ENCODE peak calls at places on chromosome 16, in seven cellular contexts. X is neural progenitor cell, W is iPS DF 6.9, O is thoracic aorta, Y is cardiac muscle cell, M is colonic mucosa, A is mucosa of descending colon. T is an unnamed sample.
A peak's percentile ranks its signal among the peaks of the same experiment; 100 is the strongest.

GRCh38 chr16:75105306-75106061 is 11.1 kb downstream of the LDHD start:
- DNase-seq in X (no peak), W (no peak), O (no peak), Y (no peak), M (peak; percentile 55), A (no peak), T (no peak)

GRCh38 chr16:79436885-79437284 is 163.7 kb downstream of the MAF start:
- DNase-seq in X (no peak), W (no peak), O (no peak), Y (no peak), M (no peak), A (no peak), T (no peak)

GRCh38 chr16:89422527-89422904 is 67.8 kb downstream of the ANKRD11 start:
- DNase-seq in X (no peak), W (no peak), O (peak; percentile 51), Y (no peak), M (no peak), A (no peak), T (no peak)

GRCh38 chr16:85991425-85991824 is 92.5 kb downstream of the IRF8 start:
- DNase-seq in X (peak; percentile 22), W (no peak), O (no peak), Y (no peak), M (no peak), A (no peak), T (no peak)

GRCh38 chr16:19105891-19106624 is 7.7 kb upstream of the ITPRIPL2 start:
- DNase-seq in X (no peak), W (no peak), O (no peak), Y (no peak), M (no peak), A (no peak), T (no peak)

GRCh38 chr16:19601083-19601976 is 45.8 kb downstream of the VPS35L start:
- DNase-seq in X (peak; percentile 64), W (peak; percentile 9), O (no peak), Y (peak; percentile 43), M (peak; percentile 33), A (no peak), T (no peak)

GRCh38 chr16:55015181-55015913 is 84.7 kb downstream of the IRX5 start:
- DNase-seq in X (no peak), W (no peak), O (no peak), Y (no peak), M (no peak), A (no peak), T (no peak)

GRCh38 chr16:6570520-6570919 is 762.1 kb upstream of the RBFOX1 start:
- DNase-seq in X (no peak), W (no peak), O (no peak), Y (no peak), M (no peak), A (no peak), T (no peak)

GRCh38 chr16:51818342-51818944 is 667.4 kb upstream of the SALL1 start:
- DNase-seq in X (peak; percentile 74), W (peak; percentile 41), O (no peak), Y (peak; percentile 65), M (peak; percentile 39), A (no peak), T (no peak)

GRCh38 chr16:66426112-66427035 is 721 bp upstream of the BEAN1 start:
- DNase-seq in X (peak; percentile 36), W (no peak), O (no peak), Y (no peak), M (no peak), A (no peak), T (no peak)
- H3K4me3 ChIP-seq in X (peak overlapping the region; percentile 42), W (peak overlapping the region; percentile 62), O (peak overlapping the region; percentile 66), Y (peak overlapping the region; percentile 35), M (no peak overlapping the region), A (no peak overlapping the region), T (peak overlapping the region; percentile 44)

DNA sequence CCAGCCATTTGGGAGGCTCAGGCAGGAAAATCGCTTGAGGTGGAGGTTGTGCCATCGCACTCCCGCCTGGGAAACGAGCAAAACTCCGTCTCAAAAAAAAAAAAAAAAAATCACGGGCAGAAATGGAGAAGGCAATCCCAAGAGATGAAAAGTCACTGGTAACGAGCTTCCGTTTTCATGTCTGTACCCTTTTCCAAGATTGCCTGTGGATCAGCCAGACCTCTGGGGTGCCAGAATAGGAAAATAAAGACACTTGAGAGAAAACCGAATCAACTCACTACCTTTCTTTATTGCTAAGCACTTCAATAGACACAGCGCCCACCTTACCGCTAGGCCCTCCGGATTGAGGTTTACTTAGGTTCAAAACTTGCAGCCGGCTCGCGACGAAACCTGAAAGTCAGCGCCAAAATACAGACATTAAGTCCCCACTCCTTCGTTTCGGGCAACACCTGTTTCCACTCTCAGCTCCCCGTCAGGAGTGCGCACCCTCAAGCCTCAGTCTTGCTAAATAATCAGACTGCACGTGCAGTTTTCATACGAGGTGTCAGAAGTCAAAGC is 970 bp upstream of the TRAF7 start:
- DNase-seq in X (no peak), W (no peak), O (no peak), Y (no peak), M (peak; percentile 39), A (no peak), T (no peak)
- H3K4me1 ChIP-seq in X (peaks cover 55% of the 10 kb centered on the region), W (peaks cover 24% of the 10 kb centered on the region), O (peaks cover 81% of the 10 kb centered on the region), Y (peaks cover 33% of the 10 kb centered on the region), M (peaks cover 60% of the 10 kb centered on the region), A (peaks cover 76% of the 10 kb centered on the region), T (peaks cover 53% of the 10 kb centered on the region)

GRCh38 chr16:27538508-27538907 is 11.2 kb downstream of the GTF3C1 start:
- DNase-seq in X (no peak), W (no peak), O (no peak), Y (no peak), M (no peak), A (no peak), T (no peak)
- H3K36me3 ChIP-seq in X (peaks cover 5% of the 10 kb centered on the region), W (peaks cover 36% of the 10 kb centered on the region), O (peaks cover 69% of the 10 kb centered on the region), Y (peaks cover 78% of the 10 kb centered on the region), M (no peaks in the 10 kb centered on the region), A (peaks cover 33% of the 10 kb centered on the region), T (peaks cover 7% of the 10 kb centered on the region)

GRCh38 chr16:3035972-3036725 is 595 bp downstream of the BICDL2 start:
- DNase-seq in X (no peak), W (no peak), O (no peak), Y (no peak), M (peak; percentile 67), A (peak; percentile 84), T (peak; percentile 36)
- H3K4me3 ChIP-seq in X (no peak overlapping the region), W (peak overlapping the region; percentile 60), O (peak overlapping the region; percentile 31), Y (no peak overlapping the region), M (peak overlapping the region; percentile 54), A (peak overlapping the region; percentile 42), T (peak overlapping the region; percentile 67)

GRCh38 chr16:3510410-3510809 is 9.6 kb downstream of the CLUAP1 start:
- DNase-seq in X (no peak), W (no peak), O (no peak), Y (no peak), M (no peak), A (no peak), T (no peak)
- H3K4me1 ChIP-seq in X (no peaks in the 10 kb centered on the region), W (no peaks in the 10 kb centered on the region), O (no peaks in the 10 kb centered on the region), Y (no peaks in the 10 kb centered on the region), M (no peaks in the 10 kb centered on the region), A (no peaks in the 10 kb centered on the region), T (no peaks in the 10 kb centered on the region)

GRCh38 chr16:31187808-31188189 is 7.9 kb downstream of the FUS start:
- DNase-seq in X (no peak), W (no peak), O (no peak), Y (no peak), M (no peak), A (no peak), T (no peak)
- H3K36me3 ChIP-seq in X (peaks cover 46% of the 10 kb centered on the region), W (peaks cover 84% of the 10 kb centered on the region), O (peaks cover 93% of the 10 kb centered on the region), Y (peaks cover 97% of the 10 kb centered on the region), M (peaks cover 48% of the 10 kb centered on the region), A (peaks cover 44% of the 10 kb centered on the region), T (peaks cover 11% of the 10 kb centered on the region)

GRCh38 chr16:1992475-1993292 is 2.9 kb downstream of the SYNGR3 start:
- DNase-seq in X (peak; percentile 51), W (no peak), O (no peak), Y (no peak), M (peak; percentile 47), A (no peak), T (no peak)
- H3K4me3 ChIP-seq in X (no peak overlapping the region), W (peak overlapping the region; percentile 35), O (peak overlapping the region; percentile 65), Y (no peak overlapping the region), M (no peak overlapping the region), A (no peak overlapping the region), T (no peak overlapping the region)

GRCh38 chr16:81797443-81797842 is 18.4 kb downstream of the PLCG2 start:
- DNase-seq in X (no peak), W (no peak), O (no peak), Y (no peak), M (no peak), A (no peak), T (no peak)

GRCh38 chr16:81798311-81799137 is 19.4 kb downstream of the PLCG2 start:
- DNase-seq in X (no peak), W (no peak), O (no peak), Y (peak; percentile 68), M (no peak), A (no peak), T (no peak)

GRCh38 chr16:81796585-81797346 is 17.7 kb downstream of the PLCG2 start:
- DNase-seq in X (no peak), W (no peak), O (no peak), Y (no peak), M (no peak), A (no peak), T (no peak)

GRCh38 chr16:81796035-81796434 is 16.9 kb downstream of the PLCG2 start:
- DNase-seq in X (no peak), W (no peak), O (no peak), Y (no peak), M (no peak), A (no peak), T (no peak)

DNA sequence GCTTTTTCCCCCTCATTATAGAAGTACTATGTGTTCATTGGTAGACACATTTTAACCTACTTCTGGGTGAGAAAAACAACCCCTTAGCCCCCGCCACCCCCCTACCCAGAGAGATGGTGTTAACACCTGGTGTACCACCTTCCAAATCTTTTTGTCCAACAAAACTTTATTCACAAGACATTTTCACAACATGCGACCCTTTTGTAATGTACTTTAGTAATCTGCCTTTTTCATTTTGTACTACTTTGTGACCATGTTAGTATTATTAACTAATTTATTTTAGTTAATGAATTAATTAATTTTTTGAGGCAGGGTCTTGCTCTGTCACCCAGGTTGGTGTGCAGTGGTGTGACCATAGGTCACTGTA is 20.0 kb downstream of the PLCG2 start:
- DNase-seq in X (no peak), W (no peak), O (no peak), Y (no peak), M (no peak), A (no peak), T (no peak)
- H3K4me1 ChIP-seq in X (no peaks in the 10 kb centered on the region), W (no peaks in the 10 kb centered on the region), O (no peaks in the 10 kb centered on the region), Y (peaks cover 20% of the 10 kb centered on the region), M (no peaks in the 10 kb centered on the region), A (no peaks in the 10 kb centered on the region), T (no peaks in the 10 kb centered on the region)

GRCh38 chr16:67071476-67072048 is 38.2 kb upstream of the PHAF1 start:
- DNase-seq in X (no peak), W (no peak), O (no peak), Y (no peak), M (no peak), A (no peak), T (no peak)
- H3K36me3 ChIP-seq in X (peaks cover 12% of the 10 kb centered on the region), W (no peaks in the 10 kb centered on the region), O (peaks cover 35% of the 10 kb centered on the region), Y (peaks cover 22% of the 10 kb centered on the region), M (no peaks in the 10 kb centered on the region), A (no peaks in the 10 kb centered on the region), T (no peaks in the 10 kb centered on the region)

T was measured in Caco-2.